ENCODE peak calls at places on chromosome 12, in seven cellular contexts. W is GM10248, A is foreskin fibroblast, J is A549, I is HCT116, D is gastrocnemius medialis, Y is PC-3. S is an unnamed sample.

GRCh38 chr12:67797316-67797741 is 148.8 kb downstream of the DYRK2 start:
- DNase-seq in D (peak), A (no peak), I (no peak), J (no peak), W (no peak), Y (no peak), S (peak)

GRCh38 chr12:25689996-25690501 is 137.0 kb upstream of the LMNTD1 start:
- DNase-seq in J (no peak), W (no peak), D (no peak), I (no peak), A (peak), Y (no peak), S (no peak)

GRCh38 chr12:111046896-111047295 is 126.5 kb upstream of the MYL2 start:
- DNase-seq in A (no peak), J (no peak), Y (no peak), W (no peak), I (no peak), D (no peak), S (no peak)

GRCh38 chr12:101935769-101936741 is 58.7 kb downstream of the DRAM1 start:
- DNase-seq in A (peak), W (peak), J (no peak), D (peak), I (no peak), Y (peak), S (peak)

GRCh38 chr12:77645966-77646598 is 184.6 kb upstream of the NAV3 start:
- DNase-seq in I (no peak), W (no peak), D (no peak), A (no peak), Y (no peak), J (no peak), S (no peak)

GRCh38 chr12:69254046-69254445 is 14.7 kb downstream of the CPSF6 start:
- DNase-seq in Y (peak), J (peak), W (peak), I (peak), D (no peak), A (peak), S (no peak)

GRCh38 chr12:92020983-92021664 is 124.5 kb downstream of the BTG1 start:
- DNase-seq in Y (no peak), D (no peak), A (peak), I (no peak), J (no peak), W (no peak), S (no peak)

GRCh38 chr12:53078425-53079225 is 565 bp downstream of the SPRYD3 start:
- DNase-seq in D (no peak), A (peak), I (no peak), J (no peak), W (no peak), Y (peak), S (no peak)

GRCh38 chr12:112087055-112087850 is 21.3 kb downstream of the NAA25 start:
- DNase-seq in W (no peak), I (no peak), Y (no peak), J (no peak), A (peak), D (no peak), S (no peak)

GRCh38 chr12:44286336-44286735 is 450.5 kb downstream of the TMEM117 start:
- DNase-seq in I (no peak), Y (no peak), W (no peak), D (no peak), A (peak), J (no peak), S (no peak)

GRCh38 chr12:110015132-110015531 is 15.9 kb downstream of the ANKRD13A start:
- DNase-seq in W (no peak), Y (no peak), D (no peak), I (no peak), A (no peak), J (no peak), S (no peak)
- TF ChIP-seq CTCF in W (no peak), Y (no peak), D (no peak), I (no peak), A (no peak), J (no peak), S (no peak)

GRCh38 chr12:124324803-124325705 is 30.2 kb downstream of the RFLNA start:
- DNase-seq in Y (no peak), J (no peak), W (no peak), I (no peak), A (no peak), D (no peak), S (no peak)
- TF ChIP-seq CTCF in Y (no peak), J (no peak), W (no peak), I (no peak), A (no peak), D (no peak), S (no peak)

DNA sequence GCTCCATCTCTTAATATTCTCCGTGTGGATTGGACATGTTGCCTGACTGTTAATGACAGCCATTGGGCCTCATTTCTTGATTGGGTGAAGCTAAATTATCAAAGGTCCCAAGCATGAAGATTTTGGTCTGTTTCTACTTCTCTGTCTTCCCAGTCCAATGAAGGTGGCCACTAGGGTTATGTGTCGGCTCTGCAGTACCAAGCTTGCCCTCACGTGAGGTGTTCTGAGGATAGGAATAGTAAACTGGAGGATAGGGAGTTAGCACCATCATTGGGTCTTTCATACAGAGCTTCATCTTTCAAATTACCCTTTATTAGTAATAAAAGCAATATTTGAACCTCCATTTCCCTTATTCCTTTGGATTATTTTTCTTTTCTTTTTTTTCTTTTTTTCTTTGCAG is 21.9 kb upstream of the BICD1 start:
- DNase-seq in D (no peak), I (no peak), Y (no peak), W (no peak), J (no peak), A (no peak), S (no peak)
- TF ChIP-seq CTCF in D (no peak), I (peak), Y (no peak), W (no peak), J (no peak), A (no peak), S (no peak)

DNA sequence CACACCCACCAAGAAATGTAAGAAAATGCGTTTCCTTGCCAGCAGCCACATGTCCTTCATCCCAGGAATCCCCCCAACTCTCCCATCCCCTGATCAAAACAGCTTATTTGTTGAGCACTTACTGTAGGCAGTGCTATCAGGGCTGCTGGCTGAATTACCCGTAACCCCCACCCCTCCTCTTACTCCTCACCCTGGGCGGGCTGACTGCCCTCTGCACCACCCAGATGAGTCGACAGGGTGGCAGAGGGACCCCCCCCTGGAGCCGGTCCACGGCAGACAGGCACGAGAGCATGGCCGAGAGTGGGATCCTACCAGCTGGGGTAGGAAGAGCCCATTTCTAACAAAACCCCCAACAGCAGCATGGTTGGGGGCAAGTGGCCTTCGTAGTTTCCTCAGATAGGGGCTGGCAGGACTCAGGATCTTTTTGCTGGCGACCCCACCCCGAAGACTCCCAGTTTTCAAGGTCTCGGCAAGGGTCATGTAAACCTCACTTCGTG is 1.1 kb upstream of the RHOF start:
- DNase-seq in D (no peak), Y (no peak), W (no peak), A (no peak), J (no peak), I (no peak), S (no peak)
- TF ChIP-seq CTCF in D (no peak), Y (no peak), W (no peak), A (no peak), J (no peak), I (no peak), S (no peak)

DNA sequence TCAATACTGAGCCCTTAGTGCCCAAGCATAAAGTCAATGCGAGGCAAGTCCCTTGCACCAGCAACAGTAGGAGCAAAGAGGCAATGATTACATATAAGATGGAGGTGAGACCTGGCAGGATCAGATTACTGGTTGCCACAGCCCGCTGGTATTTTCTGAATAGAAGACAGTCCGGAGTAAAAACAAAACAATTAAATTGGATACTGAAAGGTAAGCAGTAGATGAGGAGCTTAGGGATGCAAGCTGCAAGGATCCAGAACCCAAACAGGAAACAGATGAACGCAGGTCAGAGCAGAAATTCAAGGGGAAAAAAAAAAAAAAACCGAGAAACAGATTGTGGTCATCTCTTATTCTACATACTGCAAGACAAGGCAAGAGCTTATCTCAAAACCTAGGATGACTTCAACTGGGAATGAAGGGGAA is 119.6 kb downstream of the MED13L start:
- DNase-seq in A (no peak), J (no peak), I (no peak), Y (no peak), W (no peak), D (no peak), S (no peak)
- TF ChIP-seq CTCF in A (no peak), J (no peak), I (no peak), Y (no peak), W (no peak), D (no peak), S (no peak)

DNA sequence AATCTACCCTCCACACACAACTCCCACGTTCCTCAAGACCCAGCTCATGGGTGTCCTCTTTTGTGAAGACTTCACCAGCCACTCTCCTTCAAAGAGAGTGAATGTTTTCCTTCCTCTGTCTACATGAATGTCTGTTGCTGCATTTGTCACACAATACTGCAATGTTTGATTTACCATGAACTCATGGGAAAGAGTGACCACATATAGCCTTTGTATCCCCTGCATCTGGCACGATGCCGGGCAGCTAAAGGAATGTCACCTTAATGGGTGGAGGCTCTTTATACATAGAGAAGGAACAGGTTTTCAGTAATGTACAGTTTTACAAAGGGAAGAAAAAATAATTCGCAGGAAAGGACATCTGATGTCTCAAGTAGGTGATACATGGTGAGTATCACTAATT is 12.1 kb upstream of the BCDIN3D start:
- DNase-seq in I (no peak), W (no peak), J (no peak), D (no peak), Y (peak), A (no peak), S (no peak)
- TF ChIP-seq CTCF in I (no peak), W (no peak), J (no peak), D (no peak), Y (no peak), A (no peak), S (no peak)

DNA sequence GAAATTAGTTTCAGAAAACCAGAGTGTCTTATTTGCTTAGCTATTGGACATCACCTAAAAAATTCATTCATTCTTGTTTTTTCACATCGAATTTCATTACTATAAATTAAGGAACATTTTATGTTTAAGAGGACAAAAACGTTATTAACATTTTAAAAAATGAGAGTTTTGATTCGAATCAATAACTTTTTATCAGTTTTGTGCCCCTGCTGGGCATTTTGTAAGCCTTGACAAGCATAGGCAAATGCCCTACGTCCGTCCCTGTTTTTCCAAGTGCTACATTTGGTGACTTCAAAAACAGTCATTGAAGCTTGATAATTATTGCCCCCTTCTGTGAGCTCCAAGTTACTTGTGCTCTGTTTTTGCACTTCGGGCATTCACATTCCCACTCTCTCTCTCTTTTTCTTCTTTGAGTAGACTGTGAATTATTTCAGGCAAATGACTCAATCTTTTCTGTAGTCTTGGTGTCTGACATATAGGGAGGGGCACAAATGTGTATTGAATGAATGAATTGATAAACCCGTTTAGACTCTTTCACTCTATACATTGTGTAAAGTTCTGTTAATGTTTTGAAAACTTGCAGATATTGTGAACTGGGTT is 1.2 kb downstream of the APAF1 start:
- DNase-seq in J (peak), Y (peak), D (no peak), A (peak), W (no peak), I (peak), S (no peak)
- TF ChIP-seq CTCF in J (no peak), Y (peak), D (no peak), A (no peak), W (no peak), I (peak), S (no peak)

DNA sequence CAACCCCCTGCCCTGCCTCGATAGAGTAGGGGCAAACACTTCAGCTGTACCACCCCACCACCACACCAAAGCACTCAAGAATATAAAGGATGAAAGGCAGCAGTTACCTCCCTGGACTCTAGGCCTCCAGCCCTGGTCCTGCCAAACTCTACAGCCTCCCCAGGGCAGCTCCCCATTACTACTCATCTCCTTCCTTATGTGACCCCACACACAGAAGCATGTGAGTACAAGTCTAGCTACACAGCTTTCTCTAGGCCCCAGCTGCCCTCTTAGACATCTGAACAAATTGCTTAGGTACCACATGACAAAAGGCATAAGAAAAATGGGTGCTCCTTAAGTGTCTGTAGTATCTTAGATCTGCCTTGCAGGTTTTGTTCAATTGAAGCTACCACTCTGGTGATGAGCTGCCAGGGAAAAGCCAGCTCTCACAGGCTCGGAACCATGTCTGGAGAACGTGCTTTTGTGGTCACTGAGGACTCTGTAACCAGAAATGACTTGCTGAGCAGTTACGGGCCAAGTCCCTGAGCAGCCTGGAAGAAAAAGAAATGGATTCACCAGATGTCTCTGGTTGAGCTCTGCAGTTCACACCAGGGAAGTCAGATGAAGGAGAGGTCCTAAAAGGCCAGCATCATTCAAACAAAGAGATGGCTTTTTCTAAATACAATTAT is 32.8 kb downstream of the FMNL3 start:
- DNase-seq in J (no peak), A (peak), D (no peak), W (no peak), Y (no peak), I (no peak), S (no peak)
- TF ChIP-seq CTCF in J (no peak), A (no peak), D (no peak), W (no peak), Y (no peak), I (no peak), S (no peak)

DNA sequence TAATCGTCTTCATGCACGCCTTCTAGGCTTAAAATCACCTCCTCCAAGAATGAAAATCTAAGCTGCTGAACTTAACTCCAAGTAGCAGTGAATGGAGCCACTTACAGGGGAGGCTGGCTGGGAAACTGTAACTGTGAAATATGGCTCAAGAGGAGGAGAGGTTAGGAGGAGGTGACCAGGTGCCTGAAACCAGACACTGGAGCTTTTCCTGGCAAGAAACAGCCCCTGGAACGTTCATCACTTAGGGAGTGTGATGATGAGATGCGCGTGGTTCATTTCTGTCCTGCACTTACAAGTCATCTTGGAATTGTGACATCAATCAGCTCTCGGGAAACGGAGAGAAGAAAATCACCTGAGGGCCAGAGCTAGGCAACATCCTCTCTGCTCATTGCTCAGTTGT is 62.2 kb upstream of the TMEM132C start:
- DNase-seq in W (no peak), J (no peak), A (no peak), D (no peak), Y (no peak), I (no peak), S (no peak)
- TF ChIP-seq CTCF in W (no peak), J (no peak), A (no peak), D (no peak), Y (no peak), I (no peak), S (no peak)

GRCh38 chr12:71685961-71686657 is at the start of gene TMEM19:
- DNase-seq in Y (peak), W (peak), I (peak), D (peak), A (peak), J (peak), S (peak)
- TF ChIP-seq CTCF in Y (peak), W (peak), I (peak), D (no peak), A (peak), J (peak), S (peak)

S was measured in AG09319.